ENCODE peak calls at places on chromosomes 2 and 18, in six cellular contexts. V is NAMALWA; U is substantia nigra; G is stimulated activated CD4-positive, alpha-beta T cell treated with anti-CD3 and anti-CD28 coated beads, TNF-alpha, amount 100 ng/mL, for 4 hours; J is DMS 273 treated with DMSO at 0.1 percent for 48 hours; Z is transverse colon. D is an unnamed sample.

GRCh38 chr2:46748121-46748520 is 167.5 kb downstream of the MCFD2 start:
- DNase-seq in V (no peak), U (no peak), G (no peak), J (no peak), Z (no peak), D (no peak)

GRCh38 chr18:76844742-76845477 is 22.6 kb downstream of the ZNF236 start:
- DNase-seq in V (no peak), U (no peak), G (no peak), J (no peak), Z (no peak), D (no peak)

GRCh38 chr18:39796413-39796812 is 2158.6 kb upstream of the PIK3C3 start:
- DNase-seq in V (no peak), U (no peak), G (no peak), J (no peak), Z (no peak), D (no peak)

GRCh38 chr2:121638333-121638732 is 10.9 kb downstream of the CLASP1 start:
- DNase-seq in V (no peak), U (no peak), G (no peak), J (no peak), Z (no peak), D (no peak)

GRCh38 chr2:190023860-190024259 is 38.7 kb downstream of the MSTN start:
- DNase-seq in V (peak), U (no peak), G (no peak), J (peak), Z (no peak), D (no peak)

GRCh38 chr2:67165141-67165990 is 231.8 kb upstream of the ETAA1 start:
- DNase-seq in V (no peak), U (no peak), G (no peak), J (no peak), Z (no peak), D (no peak)

GRCh38 chr2:19790291-19790690 is 111.5 kb downstream of the TTC32 start:
- DNase-seq in V (no peak), U (no peak), G (no peak), J (no peak), Z (no peak), D (no peak)

GRCh38 chr2:84417453-84417852 is 41.6 kb downstream of the SUCLG1 start:
- DNase-seq in V (no peak), U (no peak), G (no peak), J (no peak), Z (no peak), D (no peak)

GRCh38 chr2:217899231-217900009 is 103.4 kb downstream of the TNS1 start:
- DNase-seq in V (peak), U (no peak), G (no peak), J (peak), Z (peak), D (peak)